ENCODE peak calls at places on chromosomes 3 and 15, in four cellular contexts. One of them, this sample, is unnamed.

GRCh38 chr3:13346481-13347389 is 73.4 kb downstream of the NUP210 start:
- DNase-seq in neural progenitor cell: peak
- DNase-seq in body of pancreas: no peak
- DNase-seq in AG04450: no peak
- DNase-seq in this sample: no peak

GRCh38 chr3:55519016-55519415 is 31.9 kb upstream of the WNT5A start:
- DNase-seq in neural progenitor cell: no peak
- DNase-seq in body of pancreas: no peak
- DNase-seq in AG04450: no peak
- DNase-seq in this sample: no peak

GRCh38 chr15:86915811-86916331 is 836.2 kb downstream of the AGBL1 start:
- DNase-seq in neural progenitor cell: peak
- DNase-seq in body of pancreas: peak
- DNase-seq in AG04450: peak
- DNase-seq in this sample: peak

GRCh38 chr3:52519445-52520140 is 14.1 kb downstream of the NT5DC2 start:
- DNase-seq in neural progenitor cell: no peak
- DNase-seq in body of pancreas: no peak
- DNase-seq in AG04450: no peak
- DNase-seq in this sample: no peak

GRCh38 chr15:55823191-55823670 is 80.3 kb upstream of the PRTG start:
- DNase-seq in neural progenitor cell: no peak
- DNase-seq in body of pancreas: no peak
- DNase-seq in AG04450: peak
- DNase-seq in this sample: no peak

GRCh38 chr3:158539414-158540014 is 31.5 kb upstream of the MLF1 start:
- DNase-seq in neural progenitor cell: peak
- DNase-seq in body of pancreas: peak
- DNase-seq in AG04450: peak
- DNase-seq in this sample: peak

GRCh38 chr3:53056442-53056841 is 10.6 kb upstream of the SFMBT1 start:
- DNase-seq in neural progenitor cell: no peak
- DNase-seq in body of pancreas: no peak
- DNase-seq in AG04450: no peak
- DNase-seq in this sample: peak

GRCh38 chr3:10495614-10496013 is 9.8 kb downstream of the ATP2B2 start:
- DNase-seq in neural progenitor cell: no peak
- DNase-seq in body of pancreas: no peak
- DNase-seq in AG04450: no peak
- DNase-seq in this sample: no peak

GRCh38 chr3:169964176-169964575 is 2.4 kb upstream of the SEC62 start:
- DNase-seq in neural progenitor cell: no peak
- DNase-seq in body of pancreas: no peak
- DNase-seq in AG04450: no peak
- DNase-seq in this sample: no peak

GRCh38 chr3:137930976-137931375 is 79.0 kb upstream of the CLDN18 start:
- DNase-seq in neural progenitor cell: no peak
- DNase-seq in body of pancreas: no peak
- DNase-seq in AG04450: no peak
- DNase-seq in this sample: no peak

GRCh38 chr15:67068724-67069400 is 3.5 kb downstream of the SMAD3 start:
- DNase-seq in neural progenitor cell: no peak
- DNase-seq in body of pancreas: no peak
- DNase-seq in AG04450: no peak
- DNase-seq in this sample: peak

GRCh38 chr3:38255627-38256026 is 10.0 kb upstream of the SLC22A13 start:
- DNase-seq in neural progenitor cell: no peak
- DNase-seq in body of pancreas: no peak
- DNase-seq in AG04450: no peak
- DNase-seq in this sample: no peak

GRCh38 chr3:129597087-129597791 is 9.2 kb downstream of the PLXND1 start:
- DNase-seq in neural progenitor cell: no peak
- DNase-seq in body of pancreas: no peak
- DNase-seq in AG04450: no peak
- DNase-seq in this sample: no peak

GRCh38 chr15:45021331-45021730 is 1.7 kb upstream of the SORD start:
- DNase-seq in neural progenitor cell: no peak
- DNase-seq in body of pancreas: no peak
- DNase-seq in AG04450: no peak
- DNase-seq in this sample: no peak

GRCh38 chr15:59364238-59364637 is 8.4 kb downstream of the MYO1E start:
- DNase-seq in neural progenitor cell: no peak
- DNase-seq in body of pancreas: no peak
- DNase-seq in AG04450: no peak
- DNase-seq in this sample: no peak

GRCh38 chr15:76799760-76800159 is 105.4 kb downstream of the SCAPER start:
- DNase-seq in neural progenitor cell: no peak
- DNase-seq in body of pancreas: no peak
- DNase-seq in AG04450: peak
- DNase-seq in this sample: no peak

GRCh38 chr3:159796226-159796625 is 192.4 kb upstream of the IL12A start:
- DNase-seq in neural progenitor cell: no peak
- DNase-seq in body of pancreas: no peak
- DNase-seq in AG04450: no peak
- DNase-seq in this sample: no peak

GRCh38 chr3:186013312-186013711 is 75.5 kb upstream of the TRA2B start:
- DNase-seq in neural progenitor cell: no peak
- DNase-seq in body of pancreas: no peak
- DNase-seq in AG04450: no peak
- DNase-seq in this sample: no peak

GRCh38 chr3:118977118-118977517 is 57.5 kb downstream of the IGSF11 start:
- DNase-seq in neural progenitor cell: no peak
- DNase-seq in body of pancreas: no peak
- DNase-seq in AG04450: no peak
- DNase-seq in this sample: no peak

GRCh38 chr3:180184806-180185205 is 148.1 kb upstream of the PEX5L start:
- DNase-seq in neural progenitor cell: no peak
- DNase-seq in body of pancreas: no peak
- DNase-seq in AG04450: no peak
- DNase-seq in this sample: no peak

GRCh38 chr3:43104039-43104438 is 1.8 kb downstream of the POMGNT2 start:
- DNase-seq in neural progenitor cell: no peak
- DNase-seq in body of pancreas: no peak
- DNase-seq in AG04450: no peak
- DNase-seq in this sample: no peak

GRCh38 chr15:41256103-41256502 is 25.0 kb downstream of the CHP1 start:
- DNase-seq in neural progenitor cell: no peak
- DNase-seq in body of pancreas: no peak
- DNase-seq in AG04450: no peak
- DNase-seq in this sample: no peak

GRCh38 chr3:151377768-151378385 is 6.7 kb downstream of the P2RY12 start:
- DNase-seq in neural progenitor cell: no peak
- DNase-seq in body of pancreas: no peak
- DNase-seq in AG04450: no peak
- DNase-seq in this sample: peak

GRCh38 chr3:99499235-99499798 is 139.1 kb upstream of the COL8A1 start:
- DNase-seq in neural progenitor cell: peak
- DNase-seq in body of pancreas: no peak
- DNase-seq in AG04450: no peak
- DNase-seq in this sample: peak

GRCh38 chr3:71713041-71713440 is 12.2 kb downstream of the EIF4E3 start:
- DNase-seq in neural progenitor cell: no peak
- DNase-seq in body of pancreas: no peak
- DNase-seq in AG04450: no peak
- DNase-seq in this sample: no peak

GRCh38 chr3:23202921-23203650 is at the start of gene UBE2E2:
- DNase-seq in neural progenitor cell: peak
- DNase-seq in body of pancreas: peak
- DNase-seq in AG04450: no peak
- DNase-seq in this sample: peak

GRCh38 chr3:30730967-30731366 is 124.6 kb downstream of the TGFBR2 start:
- DNase-seq in neural progenitor cell: no peak
- DNase-seq in body of pancreas: no peak
- DNase-seq in AG04450: no peak
- DNase-seq in this sample: no peak

GRCh38 chr3:34248352-34248751 is 449.9 kb downstream of the PDCD6IP start:
- DNase-seq in neural progenitor cell: no peak
- DNase-seq in body of pancreas: no peak
- DNase-seq in AG04450: no peak
- DNase-seq in this sample: peak

GRCh38 chr15:77282333-77282732 is 137.6 kb downstream of the PEAK1 start:
- DNase-seq in neural progenitor cell: peak
- DNase-seq in body of pancreas: no peak
- DNase-seq in AG04450: peak
- DNase-seq in this sample: no peak

GRCh38 chr3:71089271-71089670 is 494.3 kb downstream of the FOXP1 start:
- DNase-seq in neural progenitor cell: no peak
- DNase-seq in body of pancreas: no peak
- DNase-seq in AG04450: no peak
- DNase-seq in this sample: no peak

GRCh38 chr3:196323723-196324122 is 5.7 kb upstream of the DYNLT2B start:
- DNase-seq in neural progenitor cell: peak
- DNase-seq in body of pancreas: no peak
- DNase-seq in AG04450: no peak
- DNase-seq in this sample: no peak
- TF ChIP-seq CTCF in neural progenitor cell: peak
- TF ChIP-seq CTCF in body of pancreas: no peak
- TF ChIP-seq CTCF in AG04450: peak
- TF ChIP-seq CTCF in this sample: no peak

GRCh38 chr3:134211797-134212196 is 38.9 kb downstream of the RYK start:
- DNase-seq in neural progenitor cell: peak
- DNase-seq in body of pancreas: no peak
- DNase-seq in AG04450: no peak
- DNase-seq in this sample: peak
- TF ChIP-seq CTCF in neural progenitor cell: peak
- TF ChIP-seq CTCF in body of pancreas: peak
- TF ChIP-seq CTCF in AG04450: peak
- TF ChIP-seq CTCF in this sample: peak

GRCh38 chr3:126746395-126747177 is 42.5 kb downstream of the CHCHD6 start:
- DNase-seq in neural progenitor cell: no peak
- DNase-seq in body of pancreas: peak
- DNase-seq in AG04450: no peak
- DNase-seq in this sample: no peak
- TF ChIP-seq CTCF in neural progenitor cell: no peak
- TF ChIP-seq CTCF in body of pancreas: no peak
- TF ChIP-seq CTCF in AG04450: peak
- TF ChIP-seq CTCF in this sample: no peak

DNA sequence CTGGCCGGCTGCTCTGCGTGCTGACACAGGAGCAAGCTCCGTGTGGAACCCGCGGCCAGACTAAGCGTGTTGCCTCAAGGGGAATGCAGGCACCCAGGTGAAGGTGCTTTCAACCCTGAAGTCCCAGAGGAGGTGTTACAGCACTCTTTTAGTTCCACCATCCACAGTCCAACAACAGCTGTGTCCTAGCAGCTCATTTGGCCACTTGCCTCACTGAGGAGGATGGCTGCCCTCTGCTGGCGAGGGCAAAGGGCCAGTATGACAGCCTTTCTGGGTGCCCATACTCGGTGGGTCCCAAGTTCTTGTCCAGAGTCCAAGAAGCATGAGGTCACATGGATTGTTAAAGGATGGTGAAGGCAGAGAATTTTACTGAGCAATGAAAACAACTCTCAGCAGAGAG is 87.8 kb downstream of the C3orf85 start:
- DNase-seq in neural progenitor cell: peak
- DNase-seq in body of pancreas: peak
- DNase-seq in AG04450: no peak
- DNase-seq in this sample: no peak
- TF ChIP-seq CTCF in neural progenitor cell: peak
- TF ChIP-seq CTCF in body of pancreas: peak
- TF ChIP-seq CTCF in AG04450: peak
- TF ChIP-seq CTCF in this sample: peak

GRCh38 chr3:157132936-157133335 is 27.0 kb downstream of the CCNL1 start:
- DNase-seq in neural progenitor cell: no peak
- DNase-seq in body of pancreas: no peak
- DNase-seq in AG04450: no peak
- DNase-seq in this sample: no peak

GRCh38 chr3:157134620-157135191 is 25.2 kb downstream of the CCNL1 start:
- DNase-seq in neural progenitor cell: no peak
- DNase-seq in body of pancreas: peak
- DNase-seq in AG04450: no peak
- DNase-seq in this sample: peak

GRCh38 chr3:157136647-157137387 is 23.1 kb downstream of the CCNL1 start:
- DNase-seq in neural progenitor cell: no peak
- DNase-seq in body of pancreas: peak
- DNase-seq in AG04450: no peak
- DNase-seq in this sample: no peak

GRCh38 chr3:157133434-157134320 is 26.3 kb downstream of the CCNL1 start:
- DNase-seq in neural progenitor cell: no peak
- DNase-seq in body of pancreas: no peak
- DNase-seq in AG04450: no peak
- DNase-seq in this sample: no peak

DNA sequence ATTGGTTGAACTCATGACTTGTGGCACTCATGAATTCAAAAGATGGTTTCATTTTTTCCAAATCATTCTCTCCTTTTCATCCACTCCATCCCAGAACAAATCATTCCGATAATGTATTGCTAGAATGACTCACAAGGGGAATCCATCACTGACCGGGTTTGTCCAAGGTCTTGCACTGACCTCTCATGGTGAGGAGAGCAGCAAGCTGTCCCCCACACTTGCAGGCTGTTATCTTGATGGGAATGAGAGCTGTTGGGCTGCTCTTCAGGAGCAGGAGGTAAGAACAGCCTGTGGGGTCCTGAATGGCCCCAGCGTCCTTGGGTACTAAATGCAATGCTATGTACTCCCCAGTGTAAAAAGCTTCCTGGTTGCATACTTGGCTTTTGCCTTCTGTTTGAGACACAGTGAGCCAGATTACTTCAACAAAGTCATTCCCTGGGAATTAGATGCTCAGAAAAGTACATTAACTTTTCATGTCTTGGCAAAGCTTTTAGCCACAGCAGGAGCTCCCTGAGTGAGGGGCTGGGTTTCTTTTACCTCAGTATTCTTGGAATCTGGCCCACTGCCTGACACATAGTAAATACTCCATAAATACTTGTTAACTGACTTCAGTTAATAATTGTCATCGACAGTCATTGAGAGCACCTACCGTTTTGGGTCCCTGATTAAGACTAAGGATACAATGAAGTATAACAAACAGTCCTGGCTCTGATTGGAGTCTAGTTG is 24.1 kb downstream of the CCNL1 start:
- DNase-seq in neural progenitor cell: no peak
- DNase-seq in body of pancreas: peak
- DNase-seq in AG04450: no peak
- DNase-seq in this sample: no peak
- TF ChIP-seq CTCF in neural progenitor cell: no peak
- TF ChIP-seq CTCF in body of pancreas: peak
- TF ChIP-seq CTCF in AG04450: peak
- TF ChIP-seq CTCF in this sample: no peak

GRCh38 chr3:93973160-93974126 is at the start of gene PROS1:
- DNase-seq in neural progenitor cell: peak
- DNase-seq in body of pancreas: peak
- DNase-seq in AG04450: no peak
- DNase-seq in this sample: peak
- TF ChIP-seq CTCF in neural progenitor cell: peak
- TF ChIP-seq CTCF in body of pancreas: no peak
- TF ChIP-seq CTCF in AG04450: no peak
- TF ChIP-seq CTCF in this sample: no peak